ENCODE peak calls at places on chromosomes 12 and 14, in four cellular contexts. E is NCI-H526; H is nephron progenitor cell; N is stimulated activated CD8-positive, alpha-beta memory T cell treated with anti-CD3 and anti-CD28 coated beads, Interleukin-12 subunit alpha, Interleukin-12 subunit beta, amount 100 ng/mL, for 4 hours. B is an unnamed sample.

GRCh38 chr14:43155924-43156323 is 1351.2 kb downstream of the FSCB start:
- DNase-seq in N (no peak), E (no peak), H (no peak), B (no peak)

GRCh38 chr14:101113835-101114725 is 210.6 kb upstream of the RTL1 start:
- DNase-seq in N (no peak), H (no peak), E (no peak), B (peak)

GRCh38 chr14:36021926-36022325 is 154.6 kb downstream of the PTCSC3 start:
- DNase-seq in H (no peak), N (no peak), E (no peak), B (no peak)

GRCh38 chr12:94099191-94099983 is 49.0 kb upstream of the PLXNC1 start:
- DNase-seq in N (no peak), H (no peak), E (peak), B (peak)

GRCh38 chr12:67645571-67645970 is 3.0 kb upstream of the DYRK2 start:
- DNase-seq in E (no peak), N (no peak), H (no peak), B (no peak)

GRCh38 chr14:79842270-79842669 is 369.0 kb downstream of the DIO2 start:
- DNase-seq in E (no peak), H (no peak), N (no peak), B (no peak)

GRCh38 chr12:7959278-7960063 is 23.5 kb upstream of the SLC2A3 start:
- DNase-seq in E (no peak), N (peak), H (no peak), B (peak)

GRCh38 chr12:120496353-120497340 is 734 bp downstream of the DYNLL1 start:
- DNase-seq in E (peak), N (peak), H (peak), B (peak)